ENCODE peak calls at places on chromosomes 6 and 20, in eight cellular contexts. One of them, this sample, is unnamed. For H3K4me1, the result is how much of the 10 kb centered on the place peaks cover.

GRCh38 chr6:158283304-158284005 is 28.8 kb upstream of the TULP4 start:
- DNase-seq in spleen: no peak
- DNase-seq in prostate gland: no peak
- DNase-seq in suprapubic skin: no peak
- DNase-seq in vagina: no peak
- DNase-seq in sigmoid colon: no peak
- DNase-seq in GM12878: no peak
- DNase-seq in breast epithelium: no peak
- DNase-seq in this sample: no peak

GRCh38 chr20:31845300-31845863 is at the start of gene FOXS1:
- DNase-seq in spleen: no peak
- DNase-seq in prostate gland: no peak
- DNase-seq in suprapubic skin: no peak
- DNase-seq in vagina: no peak
- DNase-seq in sigmoid colon: no peak
- DNase-seq in GM12878: no peak
- DNase-seq in breast epithelium: no peak
- DNase-seq in this sample: no peak

GRCh38 chr20:42197599-42197998 is 579.4 kb upstream of the CHD6 start:
- DNase-seq in spleen: no peak
- DNase-seq in prostate gland: no peak
- DNase-seq in suprapubic skin: no peak
- DNase-seq in vagina: no peak
- DNase-seq in sigmoid colon: no peak
- DNase-seq in GM12878: no peak
- DNase-seq in breast epithelium: no peak
- DNase-seq in this sample: no peak

GRCh38 chr6:27592481-27593199 is 119.7 kb upstream of the ZNF184 start:
- DNase-seq in spleen: no peak
- DNase-seq in prostate gland: no peak
- DNase-seq in suprapubic skin: no peak
- DNase-seq in vagina: no peak
- DNase-seq in sigmoid colon: no peak
- DNase-seq in GM12878: peak
- DNase-seq in breast epithelium: no peak
- DNase-seq in this sample: no peak

GRCh38 chr6:84772428-84773132 is 8.2 kb upstream of the TBX18 start:
- DNase-seq in spleen: peak
- DNase-seq in prostate gland: no peak
- DNase-seq in suprapubic skin: no peak
- DNase-seq in vagina: no peak
- DNase-seq in sigmoid colon: no peak
- DNase-seq in GM12878: no peak
- DNase-seq in breast epithelium: no peak
- DNase-seq in this sample: no peak

GRCh38 chr6:137853569-137854213 is 13.4 kb upstream of the TNFAIP3 start:
- DNase-seq in spleen: no peak
- DNase-seq in prostate gland: no peak
- DNase-seq in suprapubic skin: no peak
- DNase-seq in vagina: no peak
- DNase-seq in sigmoid colon: no peak
- DNase-seq in GM12878: no peak
- DNase-seq in breast epithelium: no peak
- DNase-seq in this sample: no peak

GRCh38 chr20:64037498-64038213 is 1.7 kb downstream of the C20orf204 start:
- DNase-seq in spleen: no peak
- DNase-seq in prostate gland: no peak
- DNase-seq in suprapubic skin: no peak
- DNase-seq in vagina: no peak
- DNase-seq in sigmoid colon: no peak
- DNase-seq in GM12878: no peak
- DNase-seq in breast epithelium: no peak
- DNase-seq in this sample: no peak

GRCh38 chr6:123926000-123926399 is 122.3 kb downstream of the NKAIN2 start:
- DNase-seq in spleen: no peak
- DNase-seq in prostate gland: no peak
- DNase-seq in suprapubic skin: no peak
- DNase-seq in vagina: no peak
- DNase-seq in sigmoid colon: no peak
- DNase-seq in GM12878: no peak
- DNase-seq in breast epithelium: no peak
- DNase-seq in this sample: no peak

GRCh38 chr20:50813101-50813643 is 18.3 kb downstream of the BCAS4 start:
- DNase-seq in spleen: no peak
- DNase-seq in prostate gland: no peak
- DNase-seq in suprapubic skin: no peak
- DNase-seq in vagina: no peak
- DNase-seq in sigmoid colon: no peak
- DNase-seq in GM12878: no peak
- DNase-seq in breast epithelium: no peak
- DNase-seq in this sample: no peak

GRCh38 chr20:44600301-44600700 is 17.9 kb downstream of the PKIG start:
- DNase-seq in spleen: no peak
- DNase-seq in prostate gland: no peak
- DNase-seq in suprapubic skin: peak
- DNase-seq in vagina: no peak
- DNase-seq in sigmoid colon: peak
- DNase-seq in GM12878: no peak
- DNase-seq in breast epithelium: no peak
- DNase-seq in this sample: no peak

GRCh38 chr20:15708984-15709598 is 864.2 kb downstream of the KIF16B start:
- DNase-seq in spleen: peak
- DNase-seq in prostate gland: no peak
- DNase-seq in suprapubic skin: no peak
- DNase-seq in vagina: no peak
- DNase-seq in sigmoid colon: no peak
- DNase-seq in GM12878: no peak
- DNase-seq in breast epithelium: no peak
- DNase-seq in this sample: peak

GRCh38 chr20:51540585-51540984 is 1.9 kb downstream of the NFATC2 start:
- DNase-seq in spleen: no peak
- DNase-seq in prostate gland: no peak
- DNase-seq in suprapubic skin: no peak
- DNase-seq in vagina: no peak
- DNase-seq in sigmoid colon: no peak
- DNase-seq in GM12878: no peak
- DNase-seq in breast epithelium: no peak
- DNase-seq in this sample: no peak

GRCh38 chr6:116392158-116393032 is 21.6 kb downstream of the DSE start:
- DNase-seq in spleen: no peak
- DNase-seq in prostate gland: no peak
- DNase-seq in suprapubic skin: no peak
- DNase-seq in vagina: no peak
- DNase-seq in sigmoid colon: no peak
- DNase-seq in GM12878: no peak
- DNase-seq in breast epithelium: no peak
- DNase-seq in this sample: no peak

GRCh38 chr6:30782425-30783014 is 38.2 kb upstream of the IER3 start:
- DNase-seq in spleen: no peak
- DNase-seq in prostate gland: peak
- DNase-seq in suprapubic skin: no peak
- DNase-seq in vagina: no peak
- DNase-seq in sigmoid colon: no peak
- DNase-seq in GM12878: no peak
- DNase-seq in breast epithelium: no peak
- DNase-seq in this sample: no peak

GRCh38 chr20:11041396-11041795 is 367.6 kb upstream of the JAG1 start:
- DNase-seq in spleen: no peak
- DNase-seq in prostate gland: no peak
- DNase-seq in suprapubic skin: no peak
- DNase-seq in vagina: no peak
- DNase-seq in sigmoid colon: no peak
- DNase-seq in GM12878: no peak
- DNase-seq in breast epithelium: no peak
- DNase-seq in this sample: no peak

GRCh38 chr6:118562959-118563358 is 14.9 kb downstream of the PLN start:
- DNase-seq in spleen: no peak
- DNase-seq in prostate gland: no peak
- DNase-seq in suprapubic skin: no peak
- DNase-seq in vagina: no peak
- DNase-seq in sigmoid colon: no peak
- DNase-seq in GM12878: no peak
- DNase-seq in breast epithelium: no peak
- DNase-seq in this sample: no peak

GRCh38 chr6:118558811-118559217 is 10.7 kb downstream of the PLN start:
- DNase-seq in spleen: no peak
- DNase-seq in prostate gland: no peak
- DNase-seq in suprapubic skin: no peak
- DNase-seq in vagina: no peak
- DNase-seq in sigmoid colon: no peak
- DNase-seq in GM12878: no peak
- DNase-seq in breast epithelium: no peak
- DNase-seq in this sample: no peak

GRCh38 chr6:118554698-118555097 is 6.6 kb downstream of the PLN start:
- DNase-seq in spleen: no peak
- DNase-seq in prostate gland: no peak
- DNase-seq in suprapubic skin: no peak
- DNase-seq in vagina: no peak
- DNase-seq in sigmoid colon: no peak
- DNase-seq in GM12878: no peak
- DNase-seq in breast epithelium: no peak
- DNase-seq in this sample: no peak

GRCh38 chr6:118562248-118562647 is 14.2 kb downstream of the PLN start:
- DNase-seq in spleen: no peak
- DNase-seq in prostate gland: no peak
- DNase-seq in suprapubic skin: no peak
- DNase-seq in vagina: no peak
- DNase-seq in sigmoid colon: no peak
- DNase-seq in GM12878: no peak
- DNase-seq in breast epithelium: no peak
- DNase-seq in this sample: no peak

DNA sequence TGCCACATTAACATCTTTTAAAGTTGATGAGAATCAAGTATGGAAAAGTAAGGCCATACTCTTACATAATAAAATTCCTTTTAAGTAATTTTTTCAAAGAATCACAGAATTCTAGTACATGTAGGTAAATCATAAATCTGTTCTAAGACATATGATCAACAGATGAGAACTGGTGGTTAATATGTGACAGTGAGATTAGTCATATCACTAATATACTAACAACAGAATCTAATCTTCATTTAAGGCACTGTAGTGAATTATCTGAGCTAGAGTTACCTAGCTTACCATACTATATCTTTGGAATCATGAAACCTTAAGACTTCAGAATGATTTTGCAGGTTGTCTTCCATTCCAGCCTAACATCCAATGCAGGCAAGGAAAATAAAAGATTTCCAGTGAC is 11.6 kb downstream of the PLN start:
- DNase-seq in spleen: no peak
- DNase-seq in prostate gland: no peak
- DNase-seq in suprapubic skin: no peak
- DNase-seq in vagina: no peak
- DNase-seq in sigmoid colon: no peak
- DNase-seq in GM12878: no peak
- DNase-seq in breast epithelium: no peak
- DNase-seq in this sample: no peak
- H3K27ac ChIP-seq in spleen: peak
- H3K27ac ChIP-seq in prostate gland: no peak
- H3K27ac ChIP-seq in suprapubic skin: no peak
- H3K27ac ChIP-seq in vagina: no peak
- H3K27ac ChIP-seq in sigmoid colon: no peak
- H3K27ac ChIP-seq in GM12878: no peak
- H3K27ac ChIP-seq in breast epithelium: no peak
- H3K27ac ChIP-seq in this sample: no peak

DNA sequence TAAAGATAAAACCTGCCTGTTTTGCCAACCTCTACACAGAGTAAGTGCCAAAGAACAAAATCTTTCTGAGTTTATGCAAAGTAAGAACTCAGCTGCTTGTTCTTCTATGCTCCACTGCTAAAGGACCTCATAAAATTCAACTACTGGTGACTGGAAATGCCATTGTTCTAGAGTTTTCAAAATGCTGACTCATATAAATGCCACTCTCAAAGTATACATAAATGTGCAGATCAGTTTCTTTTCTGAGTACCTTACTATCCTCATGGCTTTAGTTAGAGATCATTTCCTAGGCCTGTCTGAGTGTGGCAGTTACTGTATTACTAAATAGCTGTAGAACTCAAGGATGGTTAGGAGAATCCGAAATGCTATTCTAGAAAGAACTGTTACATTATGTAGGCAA is 45.6 kb downstream of the LYRM4 start:
- DNase-seq in spleen: no peak
- DNase-seq in prostate gland: no peak
- DNase-seq in suprapubic skin: no peak
- DNase-seq in vagina: no peak
- DNase-seq in sigmoid colon: no peak
- DNase-seq in GM12878: no peak
- DNase-seq in breast epithelium: no peak
- DNase-seq in this sample: no peak
- TF ChIP-seq POLR2AphosphoS5 in spleen: no peak
- TF ChIP-seq POLR2AphosphoS5 in prostate gland: peak
- TF ChIP-seq POLR2AphosphoS5 in suprapubic skin: no peak
- TF ChIP-seq POLR2AphosphoS5 in vagina: no peak
- TF ChIP-seq POLR2AphosphoS5 in sigmoid colon: no peak
- TF ChIP-seq POLR2AphosphoS5 in GM12878: no peak
- TF ChIP-seq POLR2AphosphoS5 in breast epithelium: no peak
- TF ChIP-seq POLR2AphosphoS5 in this sample: no peak

GRCh38 chr20:61798632-61799031 is 267.0 kb downstream of the TAF4 start:
- DNase-seq in spleen: no peak
- DNase-seq in prostate gland: no peak
- DNase-seq in suprapubic skin: no peak
- DNase-seq in vagina: no peak
- DNase-seq in sigmoid colon: no peak
- DNase-seq in GM12878: no peak
- DNase-seq in breast epithelium: no peak
- DNase-seq in this sample: no peak

GRCh38 chr20:61796738-61797137 is 268.9 kb downstream of the TAF4 start:
- DNase-seq in spleen: no peak
- DNase-seq in prostate gland: no peak
- DNase-seq in suprapubic skin: no peak
- DNase-seq in vagina: no peak
- DNase-seq in sigmoid colon: no peak
- DNase-seq in GM12878: no peak
- DNase-seq in breast epithelium: no peak
- DNase-seq in this sample: no peak

GRCh38 chr20:61797200-61797599 is 268.5 kb downstream of the TAF4 start:
- DNase-seq in spleen: no peak
- DNase-seq in prostate gland: no peak
- DNase-seq in suprapubic skin: no peak
- DNase-seq in vagina: no peak
- DNase-seq in sigmoid colon: no peak
- DNase-seq in GM12878: no peak
- DNase-seq in breast epithelium: no peak
- DNase-seq in this sample: no peak

GRCh38 chr20:61797971-61798411 is 267.7 kb downstream of the TAF4 start:
- DNase-seq in spleen: no peak
- DNase-seq in prostate gland: no peak
- DNase-seq in suprapubic skin: no peak
- DNase-seq in vagina: no peak
- DNase-seq in sigmoid colon: no peak
- DNase-seq in GM12878: no peak
- DNase-seq in breast epithelium: no peak
- DNase-seq in this sample: no peak

GRCh38 chr20:61795669-61796630 is 269.7 kb downstream of the TAF4 start:
- DNase-seq in spleen: no peak
- DNase-seq in prostate gland: no peak
- DNase-seq in suprapubic skin: no peak
- DNase-seq in vagina: no peak
- DNase-seq in sigmoid colon: no peak
- DNase-seq in GM12878: no peak
- DNase-seq in breast epithelium: no peak
- DNase-seq in this sample: no peak
- H3K4me1 ChIP-seq in spleen: under half
- H3K4me1 ChIP-seq in prostate gland: under half
- H3K4me1 ChIP-seq in suprapubic skin: under half
- H3K4me1 ChIP-seq in vagina: under half
- H3K4me1 ChIP-seq in sigmoid colon: under half
- H3K4me1 ChIP-seq in GM12878: under half
- H3K4me1 ChIP-seq in breast epithelium: under half
- H3K4me1 ChIP-seq in this sample: under half

GRCh38 chr6:2468601-2468955 is 223.2 kb upstream of the GMDS start:
- DNase-seq in spleen: no peak
- DNase-seq in prostate gland: no peak
- DNase-seq in suprapubic skin: no peak
- DNase-seq in vagina: no peak
- DNase-seq in sigmoid colon: no peak
- DNase-seq in GM12878: no peak
- DNase-seq in breast epithelium: no peak
- DNase-seq in this sample: no peak
- H3K27ac ChIP-seq in spleen: no peak
- H3K27ac ChIP-seq in prostate gland: no peak
- H3K27ac ChIP-seq in suprapubic skin: no peak
- H3K27ac ChIP-seq in vagina: no peak
- H3K27ac ChIP-seq in sigmoid colon: no peak
- H3K27ac ChIP-seq in GM12878: no peak
- H3K27ac ChIP-seq in breast epithelium: no peak
- H3K27ac ChIP-seq in this sample: no peak

This sample was measured in stomach.